ENCODE peak calls at places on chromosome 4, in nine cellular contexts. H, Z, B, K, E, F, X, O and P are unnamed samples.

GRCh38 chr4:98434816-98435215 is 173.6 kb downstream of the RAP1GDS1 start:
- DNase-seq in H (no peak), Z (no peak), B (no peak), K (no peak), E (no peak), F (no peak), X (no peak), O (no peak), P (no peak)

GRCh38 chr4:67019670-67020069 is 525.6 kb downstream of the CENPC start:
- DNase-seq in H (no peak), Z (no peak), B (no peak), K (no peak), E (no peak), F (peak; percentile 15), X (no peak), O (no peak), P (no peak)

GRCh38 chr4:1601533-1601835 is 82.6 kb downstream of the FAM53A start:
- DNase-seq in H (no peak), Z (no peak), B (no peak), K (no peak), E (no peak), F (no peak), X (no peak), O (no peak), P (no peak)

GRCh38 chr4:144627663-144628076 is 18.3 kb upstream of the HHIP start:
- DNase-seq in H (no peak), Z (no peak), B (no peak), K (peak; percentile 72), E (no peak), F (peak; percentile 68), X (no peak), O (no peak), P (no peak)

GRCh38 chr4:185550933-185551332 is 15.6 kb upstream of the PDLIM3 start:
- DNase-seq in H (no peak), Z (no peak), B (no peak), K (no peak), E (no peak), F (no peak), X (no peak), O (no peak), P (no peak)

GRCh38 chr4:54041100-54041499 is 23.3 kb downstream of the CHIC2 start:
- DNase-seq in H (no peak), Z (no peak), B (no peak), K (no peak), E (no peak), F (no peak), X (no peak), O (no peak), P (no peak)

GRCh38 chr4:72418458-72418857 is 150.6 kb downstream of the ADAMTS3 start:
- DNase-seq in H (no peak), Z (no peak), B (no peak), K (peak; percentile 33), E (peak; percentile 85), F (peak; percentile 84), X (no peak), O (no peak), P (no peak)

GRCh38 chr4:70903282-70903603 is 1.1 kb downstream of the MOB1B start:
- DNase-seq in H (no peak), Z (no peak), B (no peak), K (peak; percentile 5), E (peak; percentile 12), F (no peak), X (no peak), O (no peak), P (no peak)

GRCh38 chr4:26289421-26289820 is 31.4 kb upstream of the RBPJ start:
- DNase-seq in H (no peak), Z (no peak), B (no peak), K (peak; percentile 72), E (no peak), F (no peak), X (no peak), O (no peak), P (no peak)

GRCh38 chr4:79576480-79576803 is 168.4 kb upstream of the GK2 start:
- DNase-seq in H (no peak), Z (no peak), B (no peak), K (peak; percentile 9), E (peak; percentile 21), F (peak; percentile 59), X (peak; percentile 55), O (no peak), P (peak; percentile 14)

GRCh38 chr4:120616041-120616440 is 306.5 kb downstream of the PRDM5 start:
- DNase-seq in H (no peak), Z (no peak), B (no peak), K (no peak), E (no peak), F (no peak), X (no peak), O (no peak), P (no peak)

GRCh38 chr4:36285784-36286480 is 4.5 kb downstream of the DTHD1 start:
- DNase-seq in H (no peak), Z (peak; percentile 53), B (no peak), K (peak; percentile 83), E (no peak), F (no peak), X (peak; percentile 61), O (no peak), P (no peak)

GRCh38 chr4:124337874-124338273 is 374.7 kb downstream of the ANKRD50 start:
- DNase-seq in H (no peak), Z (no peak), B (no peak), K (no peak), E (peak; percentile 54), F (peak; percentile 70), X (no peak), O (no peak), P (no peak)

GRCh38 chr4:1019726-1020470 is 8.5 kb downstream of the FGFRL1 start:
- DNase-seq in H (no peak), Z (no peak), B (no peak), K (no peak), E (no peak), F (no peak), X (no peak), O (no peak), P (no peak)

GRCh38 chr4:4673070-4673469 is 131.2 kb upstream of the STX18 start:
- DNase-seq in H (no peak), Z (no peak), B (no peak), K (no peak), E (peak; percentile 66), F (no peak), X (no peak), O (no peak), P (no peak)

GRCh38 chr4:138039010-138039409 is 203.1 kb downstream of the SLC7A11 start:
- DNase-seq in H (no peak), Z (no peak), B (no peak), K (peak; percentile 11), E (peak; percentile 16), F (peak; percentile 78), X (no peak), O (no peak), P (no peak)

GRCh38 chr4:140300271-140300970 is 73.0 kb upstream of the SCOC start:
- DNase-seq in H (no peak), Z (no peak), B (no peak), K (peak; percentile 89), E (peak; percentile 77), F (peak; percentile 60), X (no peak), O (no peak), P (peak; percentile 31)

GRCh38 chr4:10120943-10121567 is 4.5 kb upstream of the WDR1 start:
- DNase-seq in H (no peak), Z (no peak), B (no peak), K (no peak), E (no peak), F (no peak), X (no peak), O (no peak), P (no peak)

GRCh38 chr4:94498502-94498901 is 46.8 kb downstream of the PDLIM5 start:
- DNase-seq in H (no peak), Z (no peak), B (no peak), K (no peak), E (no peak), F (no peak), X (no peak), O (no peak), P (no peak)
- TF ChIP-seq CTCF in H (no peak), Z (no peak), B (no peak), K (no peak), E (no peak), F (no peak), X (no peak), O (no peak), P (no peak)

GRCh38 chr4:177554966-177555574 is 112.8 kb upstream of the AGA start:
- DNase-seq in H (no peak), Z (no peak), B (no peak), K (peak; percentile 16), E (peak; percentile 24), F (peak; percentile 59), X (peak; percentile 26), O (no peak), P (peak; percentile 35)
- TF ChIP-seq CTCF in H (no peak), Z (peak; percentile 45), B (peak; percentile 64), K (peak; percentile 69), E (peak; percentile 75), F (peak; percentile 73), X (peak; percentile 70), O (peak; percentile 44), P (peak; percentile 34)

GRCh38 chr4:143083811-143084472 is 100.8 kb upstream of the USP38 start:
- DNase-seq in H (no peak), Z (no peak), B (no peak), K (no peak), E (peak; percentile 5), F (no peak), X (no peak), O (no peak), P (no peak)

GRCh38 chr4:143082698-143083097 is 102.0 kb upstream of the USP38 start:
- DNase-seq in H (no peak), Z (no peak), B (no peak), K (no peak), E (no peak), F (no peak), X (no peak), O (no peak), P (no peak)

GRCh38 chr4:143084566-143084965 is 100.2 kb upstream of the USP38 start:
- DNase-seq in H (no peak), Z (no peak), B (no peak), K (no peak), E (no peak), F (no peak), X (no peak), O (no peak), P (peak; percentile 34)

GRCh38 chr4:143085644-143086043 is 99.1 kb upstream of the USP38 start:
- DNase-seq in H (no peak), Z (no peak), B (no peak), K (no peak), E (no peak), F (no peak), X (no peak), O (no peak), P (no peak)

GRCh38 chr4:143085224-143085623 is 99.5 kb upstream of the USP38 start:
- DNase-seq in H (no peak), Z (no peak), B (no peak), K (no peak), E (peak; percentile 5), F (peak; percentile 14), X (no peak), O (no peak), P (no peak)
- TF ChIP-seq CTCF in H (no peak), Z (no peak), B (no peak), K (peak; percentile 17), E (peak; percentile 34), F (no peak), X (peak; percentile 33), O (no peak), P (no peak)

GRCh38 chr4:19227701-19228100 is 1024.0 kb upstream of the SLIT2 start:
- DNase-seq in H (no peak), Z (no peak), B (no peak), K (no peak), E (peak; percentile 11), F (no peak), X (no peak), O (no peak), P (no peak)

GRCh38 chr4:19224820-19225219 is 1026.9 kb upstream of the SLIT2 start:
- DNase-seq in H (no peak), Z (no peak), B (no peak), K (no peak), E (peak; percentile 53), F (peak; percentile 56), X (peak; percentile 55), O (no peak), P (no peak)
- TF ChIP-seq CTCF in H (no peak), Z (peak; percentile 52), B (peak; percentile 63), K (peak; percentile 34), E (peak; percentile 39), F (peak; percentile 37), X (peak; percentile 43), O (no peak), P (no peak)